ENCODE peak calls at places on chromosome 12, in five cellular contexts. One of them, this sample, is unnamed. For H3K9me3, the result is how much of the 10 kb centered on the place peaks cover.

GRCh38 chr12:66240106-66240820 is 51.2 kb downstream of the IRAK3 start:
- DNase-seq in GM12878: no peak
- DNase-seq in transverse colon: no peak
- DNase-seq in iPS DF 6.9: no peak
- DNase-seq in suprapubic skin: no peak
- DNase-seq in this sample: no peak

GRCh38 chr12:127149226-127149964 is 1117.6 kb upstream of the TMEM132C start:
- DNase-seq in GM12878: no peak
- DNase-seq in transverse colon: no peak
- DNase-seq in iPS DF 6.9: no peak
- DNase-seq in suprapubic skin: no peak
- DNase-seq in this sample: no peak

GRCh38 chr12:88638956-88639355 is 58.7 kb upstream of the KITLG start:
- DNase-seq in GM12878: no peak
- DNase-seq in transverse colon: no peak
- DNase-seq in iPS DF 6.9: no peak
- DNase-seq in suprapubic skin: no peak
- DNase-seq in this sample: no peak

GRCh38 chr12:46365951-46366379 is 6.6 kb downstream of the SLC38A2 start:
- DNase-seq in GM12878: no peak
- DNase-seq in transverse colon: no peak
- DNase-seq in iPS DF 6.9: no peak
- DNase-seq in suprapubic skin: no peak
- DNase-seq in this sample: no peak

GRCh38 chr12:116222358-116222757 is 55.1 kb downstream of the MED13L start:
- DNase-seq in GM12878: no peak
- DNase-seq in transverse colon: peak
- DNase-seq in iPS DF 6.9: no peak
- DNase-seq in suprapubic skin: peak
- DNase-seq in this sample: peak

GRCh38 chr12:104566244-104566993 is 109.7 kb downstream of the CHST11 start:
- DNase-seq in GM12878: no peak
- DNase-seq in transverse colon: no peak
- DNase-seq in iPS DF 6.9: no peak
- DNase-seq in suprapubic skin: no peak
- DNase-seq in this sample: no peak

GRCh38 chr12:121858662-121859572 is at the start of gene HPD:
- DNase-seq in GM12878: no peak
- DNase-seq in transverse colon: peak
- DNase-seq in iPS DF 6.9: peak
- DNase-seq in suprapubic skin: no peak
- DNase-seq in this sample: no peak

GRCh38 chr12:114226241-114226928 is 179.6 kb downstream of the TBX5 start:
- DNase-seq in GM12878: no peak
- DNase-seq in transverse colon: no peak
- DNase-seq in iPS DF 6.9: no peak
- DNase-seq in suprapubic skin: no peak
- DNase-seq in this sample: no peak

GRCh38 chr12:112584266-112584722 is 165.5 kb downstream of the PTPN11 start:
- DNase-seq in GM12878: no peak
- DNase-seq in transverse colon: no peak
- DNase-seq in iPS DF 6.9: peak
- DNase-seq in suprapubic skin: no peak
- DNase-seq in this sample: no peak

GRCh38 chr12:69783365-69783764 is 41.7 kb upstream of the MYRFL start:
- DNase-seq in GM12878: no peak
- DNase-seq in transverse colon: no peak
- DNase-seq in iPS DF 6.9: no peak
- DNase-seq in suprapubic skin: no peak
- DNase-seq in this sample: no peak

GRCh38 chr12:47710283-47710682 is 4.5 kb upstream of the RPAP3 start:
- DNase-seq in GM12878: no peak
- DNase-seq in transverse colon: no peak
- DNase-seq in iPS DF 6.9: no peak
- DNase-seq in suprapubic skin: no peak
- DNase-seq in this sample: no peak

GRCh38 chr12:79206871-79207270 is 342.3 kb downstream of the SYT1 start:
- DNase-seq in GM12878: no peak
- DNase-seq in transverse colon: no peak
- DNase-seq in iPS DF 6.9: no peak
- DNase-seq in suprapubic skin: no peak
- DNase-seq in this sample: no peak

GRCh38 chr12:68331869-68332725 is at the start of gene MDM1:
- DNase-seq in GM12878: peak
- DNase-seq in transverse colon: peak
- DNase-seq in iPS DF 6.9: peak
- DNase-seq in suprapubic skin: peak
- DNase-seq in this sample: peak
- H3K27ac ChIP-seq in GM12878: peak
- H3K27ac ChIP-seq in transverse colon: peak
- H3K27ac ChIP-seq in iPS DF 6.9: no peak
- H3K27ac ChIP-seq in suprapubic skin: peak
- H3K27ac ChIP-seq in this sample: no peak

GRCh38 chr12:38156497-38157245 is 159.9 kb upstream of the ALG10B start:
- DNase-seq in GM12878: no peak
- DNase-seq in transverse colon: no peak
- DNase-seq in iPS DF 6.9: no peak
- DNase-seq in suprapubic skin: no peak
- DNase-seq in this sample: no peak
- H3K9me3 ChIP-seq in GM12878: under half
- H3K9me3 ChIP-seq in transverse colon: under half
- H3K9me3 ChIP-seq in iPS DF 6.9: under half
- H3K9me3 ChIP-seq in suprapubic skin: under half
- H3K9me3 ChIP-seq in this sample: under half

GRCh38 chr12:57130941-57131340 is 2.7 kb downstream of the LRP1 start:
- DNase-seq in GM12878: no peak
- DNase-seq in transverse colon: peak
- DNase-seq in iPS DF 6.9: no peak
- DNase-seq in suprapubic skin: no peak
- DNase-seq in this sample: no peak
- H3K27ac ChIP-seq in GM12878: no peak
- H3K27ac ChIP-seq in transverse colon: peak
- H3K27ac ChIP-seq in iPS DF 6.9: no peak
- H3K27ac ChIP-seq in suprapubic skin: peak
- H3K27ac ChIP-seq in this sample: no peak

GRCh38 chr12:43107401-43107800 is 444.6 kb downstream of the ADAMTS20 start:
- DNase-seq in GM12878: no peak
- DNase-seq in transverse colon: no peak
- DNase-seq in iPS DF 6.9: no peak
- DNase-seq in suprapubic skin: no peak
- DNase-seq in this sample: no peak
- H3K9me3 ChIP-seq in GM12878: under half
- H3K9me3 ChIP-seq in transverse colon: under half
- H3K9me3 ChIP-seq in iPS DF 6.9: under half
- H3K9me3 ChIP-seq in suprapubic skin: under half
- H3K9me3 ChIP-seq in this sample: under half

DNA sequence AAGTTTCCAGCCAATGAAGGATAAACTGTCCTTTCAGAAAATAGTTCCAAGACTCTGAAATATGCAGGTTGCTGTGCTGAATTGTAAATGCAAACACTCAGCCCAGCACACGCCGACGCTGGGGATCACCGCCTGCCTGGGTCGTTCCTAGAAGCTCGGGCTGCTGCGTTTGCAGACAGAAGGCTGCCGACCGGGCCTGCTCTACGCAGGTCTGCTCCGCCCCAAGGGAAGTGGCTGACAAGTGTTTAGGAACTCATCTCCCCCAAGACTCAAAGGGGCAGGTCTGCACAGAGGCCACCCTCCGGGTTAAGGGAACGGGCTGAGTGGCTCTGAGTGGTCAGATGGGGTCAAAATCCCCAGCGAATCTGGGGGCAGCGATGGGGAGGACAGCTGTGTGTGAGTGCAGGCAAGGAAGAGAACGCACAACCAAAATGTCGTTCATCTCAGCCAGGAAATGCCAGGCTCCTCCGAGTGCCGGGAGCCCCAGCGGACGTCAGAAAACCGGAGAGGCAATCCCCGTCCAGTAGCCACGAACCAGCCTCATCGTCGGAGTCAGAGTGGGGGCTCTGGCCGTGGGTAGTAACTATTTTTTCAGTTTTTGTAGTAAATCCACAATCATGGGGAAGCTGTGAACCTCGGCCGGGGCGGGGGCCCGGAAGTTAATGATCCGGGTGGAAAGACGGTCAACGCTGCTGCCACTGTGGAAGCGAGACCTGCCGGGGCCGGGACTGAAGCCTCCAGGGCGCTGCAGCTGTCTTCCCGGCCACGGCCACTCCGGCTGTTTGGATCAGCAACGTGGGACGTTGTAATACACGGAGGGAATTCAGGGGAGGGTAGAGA is 6.0 kb downstream of the GALNT9 start:
- DNase-seq in GM12878: no peak
- DNase-seq in transverse colon: no peak
- DNase-seq in iPS DF 6.9: no peak
- DNase-seq in suprapubic skin: no peak
- DNase-seq in this sample: no peak
- H3K27ac ChIP-seq in GM12878: no peak
- H3K27ac ChIP-seq in transverse colon: peak
- H3K27ac ChIP-seq in iPS DF 6.9: no peak
- H3K27ac ChIP-seq in suprapubic skin: no peak
- H3K27ac ChIP-seq in this sample: no peak

DNA sequence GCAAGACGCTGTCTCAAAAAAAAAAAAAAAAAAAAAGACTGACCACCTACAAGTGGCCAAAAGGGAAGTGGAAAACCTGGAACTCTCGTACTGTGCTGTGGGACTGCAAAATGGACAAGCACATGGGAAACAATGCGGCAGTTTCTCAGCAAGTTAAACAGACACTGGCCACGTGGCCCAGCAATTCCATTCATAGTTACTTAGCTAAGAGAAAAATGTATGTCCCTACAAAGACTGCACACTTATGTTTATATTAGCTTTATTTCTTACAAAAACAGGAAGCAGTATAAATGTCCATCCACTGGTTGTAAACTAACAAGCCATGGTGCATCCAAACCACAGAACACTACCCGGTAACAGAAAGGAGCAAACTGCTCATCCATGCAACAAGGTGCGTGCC is 5.6 kb downstream of the CHFR start:
- DNase-seq in GM12878: no peak
- DNase-seq in transverse colon: no peak
- DNase-seq in iPS DF 6.9: no peak
- DNase-seq in suprapubic skin: no peak
- DNase-seq in this sample: no peak
- H3K9me3 ChIP-seq in GM12878: under half
- H3K9me3 ChIP-seq in transverse colon: under half
- H3K9me3 ChIP-seq in iPS DF 6.9: under half
- H3K9me3 ChIP-seq in suprapubic skin: under half
- H3K9me3 ChIP-seq in this sample: under half

GRCh38 chr12:50452795-50453194 is 52.0 kb upstream of the DIP2B start:
- DNase-seq in GM12878: no peak
- DNase-seq in transverse colon: no peak
- DNase-seq in iPS DF 6.9: no peak
- DNase-seq in suprapubic skin: no peak
- DNase-seq in this sample: no peak
- H3K27ac ChIP-seq in GM12878: no peak
- H3K27ac ChIP-seq in transverse colon: no peak
- H3K27ac ChIP-seq in iPS DF 6.9: no peak
- H3K27ac ChIP-seq in suprapubic skin: no peak
- H3K27ac ChIP-seq in this sample: no peak

DNA sequence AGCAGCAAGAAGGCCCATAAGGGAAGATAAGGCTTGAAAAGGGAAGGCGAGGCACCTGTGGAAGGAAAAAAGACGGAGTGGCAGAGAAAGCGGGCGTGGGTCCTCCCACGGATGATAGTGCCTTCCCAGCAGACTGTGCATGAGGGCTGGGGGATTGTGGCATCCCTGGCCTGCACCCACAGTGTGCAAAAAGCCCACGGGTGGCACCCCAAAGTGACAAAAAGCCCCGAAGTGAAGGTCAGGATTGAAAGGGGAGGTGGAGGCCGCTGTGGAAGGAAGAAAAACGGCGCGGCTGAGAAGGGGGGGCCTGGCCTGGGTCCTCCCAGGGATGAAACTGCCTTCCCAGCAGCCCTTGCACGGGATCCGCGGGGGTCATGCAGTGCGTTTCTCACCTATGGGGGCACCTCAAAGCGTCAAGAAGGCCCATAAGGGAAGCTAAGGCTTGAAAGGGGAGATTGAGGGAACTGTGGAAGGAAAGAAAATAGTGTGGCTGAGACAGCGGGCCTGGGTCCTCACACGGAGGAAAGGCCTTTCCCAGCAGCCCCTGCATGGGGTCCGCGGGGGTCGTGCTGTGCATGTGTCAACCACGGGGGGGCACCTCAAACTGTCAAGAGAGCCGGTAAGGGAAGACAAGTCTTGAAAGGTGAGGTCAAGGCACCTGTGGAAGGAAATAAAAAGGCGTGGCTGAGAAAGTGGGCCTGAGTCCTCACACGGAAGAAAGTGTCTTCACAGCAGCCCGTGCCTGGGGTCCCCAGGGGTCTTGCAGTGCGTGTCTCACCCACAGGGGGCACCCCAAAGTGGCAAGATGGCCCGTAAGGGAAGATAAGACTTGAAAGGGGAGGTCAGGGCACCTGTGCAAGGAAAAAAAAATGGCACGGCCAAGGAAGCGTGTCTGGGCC is 274.1 kb downstream of the ALG10 start:
- DNase-seq in GM12878: no peak
- DNase-seq in transverse colon: no peak
- DNase-seq in iPS DF 6.9: no peak
- DNase-seq in suprapubic skin: peak
- DNase-seq in this sample: peak
- H3K9me3 ChIP-seq in GM12878: under half
- H3K9me3 ChIP-seq in transverse colon: under half
- H3K9me3 ChIP-seq in iPS DF 6.9: under half
- H3K9me3 ChIP-seq in suprapubic skin: under half
- H3K9me3 ChIP-seq in this sample: under half